ENCODE peak calls at places on chromosomes 3 and 15, in five cellular contexts. O, U, A, V and R are unnamed samples.

GRCh38 chr3:74614133-74614967 is at the start of gene CNTN3:
- DNase-seq in O (peak), U (peak), A (no peak), V (peak), R (no peak)

GRCh38 chr15:95041297-95041696 is 809.9 kb downstream of the MCTP2 start:
- DNase-seq in O (no peak), U (no peak), A (no peak), V (no peak), R (no peak)

GRCh38 chr15:89399390-89400120 is 64.9 kb upstream of the POLG start:
- DNase-seq in O (no peak), U (peak), A (peak), V (no peak), R (peak)

GRCh38 chr3:78906245-78906644 is 861.6 kb downstream of the ROBO1 start:
- DNase-seq in O (no peak), U (no peak), A (no peak), V (no peak), R (no peak)

GRCh38 chr3:27454914-27455313 is 29.3 kb downstream of the SLC4A7 start:
- DNase-seq in O (peak), U (no peak), A (peak), V (no peak), R (peak)

GRCh38 chr3:16462679-16463078 is 50.8 kb downstream of the RFTN1 start:
- DNase-seq in O (no peak), U (no peak), A (no peak), V (no peak), R (no peak)

GRCh38 chr3:44468572-44469520 is 8.6 kb downstream of the ZNF445 start:
- DNase-seq in O (peak), U (peak), A (no peak), V (peak), R (no peak)

GRCh38 chr3:113912551-113913246 is 35.1 kb upstream of the ZDHHC23 start:
- DNase-seq in O (peak), U (peak), A (peak), V (peak), R (peak)

GRCh38 chr15:41773332-41773728 is 954 bp upstream of the MAPKBP1 start:
- DNase-seq in O (no peak), U (no peak), A (peak), V (no peak), R (no peak)

GRCh38 chr15:95887666-95888480 is 442.6 kb upstream of the NR2F2 start:
- DNase-seq in O (no peak), U (no peak), A (no peak), V (peak), R (no peak)

GRCh38 chr15:99618941-99619411 is 53.2 kb downstream of the MEF2A start:
- DNase-seq in O (peak), U (peak), A (no peak), V (peak), R (no peak)

GRCh38 chr15:85597155-85597815 is 197.4 kb downstream of the KLHL25 start:
- DNase-seq in O (no peak), U (no peak), A (no peak), V (no peak), R (no peak)

GRCh38 chr3:12841085-12841969 is at the start of gene RPL32:
- DNase-seq in O (peak), U (peak), A (peak), V (peak), R (peak)

GRCh38 chr3:12840591-12841084 is 727 bp downstream of the RPL32 start:
- DNase-seq in O (no peak), U (no peak), A (peak), V (no peak), R (no peak)

GRCh38 chr3:12842469-12842868 is 1.1 kb upstream of the RPL32 start:
- DNase-seq in O (no peak), U (no peak), A (no peak), V (no peak), R (no peak)

GRCh38 chr3:12838179-12838965 is 3.0 kb downstream of the RPL32 start:
- DNase-seq in O (peak), U (no peak), A (no peak), V (peak), R (no peak)

GRCh38 chr3:12841970-12842328 is 584 bp upstream of the RPL32 start:
- DNase-seq in O (no peak), U (no peak), A (no peak), V (no peak), R (no peak)
- TF ChIP-seq CTCF in O (no peak), U (peak), A (no peak), V (no peak), R (no peak)

DNA sequence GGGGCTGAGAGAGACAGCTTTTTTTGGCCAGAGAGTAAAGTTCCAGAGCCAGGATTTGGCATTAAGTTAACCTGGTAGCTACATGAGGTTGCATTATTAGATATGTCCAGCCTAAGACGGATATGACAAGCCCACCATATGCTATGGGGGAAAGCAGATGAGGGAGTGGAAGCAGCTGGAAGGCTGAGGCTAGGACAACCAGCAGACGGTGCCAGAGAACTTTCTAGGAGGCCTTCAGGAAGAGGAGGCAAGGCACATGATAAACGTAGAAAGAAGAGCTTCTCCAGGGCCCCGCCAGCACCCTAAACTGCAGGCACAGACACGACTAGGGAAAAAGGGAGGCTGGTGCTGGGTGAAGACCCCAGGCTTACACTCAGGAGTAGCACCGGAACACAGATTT is 87.0 kb downstream of the CTNNB1 start:
- DNase-seq in O (no peak), U (no peak), A (no peak), V (no peak), R (no peak)
- TF ChIP-seq CTCF in O (peak), U (peak), A (no peak), V (no peak), R (no peak)

DNA sequence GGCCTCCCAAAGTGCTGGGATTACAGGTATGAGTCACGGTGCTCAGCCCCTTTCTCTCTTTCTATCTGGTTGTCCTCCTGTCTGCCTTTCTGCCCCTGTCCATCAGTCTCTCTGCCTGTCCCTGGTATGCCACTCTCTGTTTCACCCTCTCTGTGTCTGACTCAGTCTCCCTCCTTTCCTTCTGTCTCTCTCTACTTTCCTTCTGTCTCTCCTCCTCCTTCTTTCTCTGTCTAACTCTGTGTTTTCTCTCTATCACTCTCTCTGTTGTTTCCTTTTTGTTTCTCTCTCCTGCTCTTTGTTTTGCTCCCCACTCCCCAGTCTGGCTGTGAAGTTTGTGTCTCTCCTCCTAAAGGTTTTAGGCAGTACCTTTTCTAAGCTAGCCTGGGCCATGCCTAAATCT is 9.1 kb upstream of the STRA6 start:
- DNase-seq in O (no peak), U (no peak), A (no peak), V (no peak), R (no peak)
- TF ChIP-seq CTCF in O (no peak), U (no peak), A (no peak), V (no peak), R (no peak)

DNA sequence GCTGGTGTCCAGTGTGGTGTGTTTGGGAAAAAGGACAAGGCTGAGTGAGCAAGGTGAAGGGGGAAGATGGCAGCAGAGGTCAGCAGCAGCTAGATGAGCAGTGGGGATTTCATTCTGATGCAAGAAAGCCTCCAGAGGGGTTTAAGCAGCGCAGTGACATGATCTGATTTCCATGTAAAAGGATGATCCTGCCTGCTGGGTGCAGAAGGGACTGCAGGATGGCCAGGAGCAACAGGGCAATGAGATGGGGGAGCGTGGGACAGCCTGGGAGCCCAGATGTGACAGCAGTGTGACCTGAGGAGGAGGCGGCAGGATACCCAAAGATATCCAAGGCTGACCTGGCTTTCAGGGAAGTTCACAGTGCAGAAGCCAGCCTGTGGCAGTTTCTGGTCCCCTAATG is 6.1 kb downstream of the WNT7A start:
- DNase-seq in O (no peak), U (peak), A (no peak), V (no peak), R (no peak)
- TF ChIP-seq CTCF in O (no peak), U (peak), A (no peak), V (no peak), R (no peak)

GRCh38 chr3:124923833-124924232 is 10.7 kb downstream of the MUC13 start:
- DNase-seq in O (no peak), U (no peak), A (no peak), V (no peak), R (no peak)
- TF ChIP-seq CTCF in O (peak), U (no peak), A (peak), V (peak), R (no peak)

GRCh38 chr3:37742121-37742520 is 119.6 kb upstream of the CTDSPL start:
- DNase-seq in O (no peak), U (peak), A (no peak), V (no peak), R (no peak)
- TF ChIP-seq CTCF in O (no peak), U (no peak), A (no peak), V (no peak), R (no peak)

DNA sequence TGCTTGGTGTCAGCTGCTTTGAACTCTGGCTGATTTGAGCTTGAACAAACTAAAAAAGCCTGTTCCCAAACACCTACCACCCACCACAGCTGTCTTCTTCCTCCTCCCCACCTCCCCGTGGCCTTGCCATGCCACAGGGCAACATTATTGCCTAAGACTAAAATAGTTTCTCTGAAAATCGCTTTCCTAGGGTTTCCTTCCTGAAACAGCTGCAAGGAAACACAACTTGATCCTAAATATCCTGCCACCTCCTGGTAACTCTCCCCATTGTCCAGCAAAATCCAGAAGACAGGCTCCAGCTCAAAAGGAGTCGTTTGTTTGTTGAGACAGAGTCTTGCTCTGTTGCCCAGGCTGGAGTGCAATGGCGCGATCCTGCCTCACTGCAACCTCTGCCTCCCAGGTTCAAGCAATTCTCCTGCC is 193.9 kb upstream of the TPM1 start:
- DNase-seq in O (peak), U (peak), A (no peak), V (peak), R (no peak)
- TF ChIP-seq CTCF in O (peak), U (no peak), A (no peak), V (no peak), R (no peak)

GRCh38 chr3:11949351-11949750 is 54.8 kb upstream of the SYN2 start:
- DNase-seq in O (no peak), U (no peak), A (no peak), V (no peak), R (no peak)

GRCh38 chr3:11948866-11949265 is 55.3 kb upstream of the SYN2 start:
- DNase-seq in O (no peak), U (no peak), A (no peak), V (no peak), R (no peak)

GRCh38 chr3:11948331-11948730 is 55.9 kb upstream of the SYN2 start:
- DNase-seq in O (no peak), U (no peak), A (no peak), V (no peak), R (no peak)

DNA sequence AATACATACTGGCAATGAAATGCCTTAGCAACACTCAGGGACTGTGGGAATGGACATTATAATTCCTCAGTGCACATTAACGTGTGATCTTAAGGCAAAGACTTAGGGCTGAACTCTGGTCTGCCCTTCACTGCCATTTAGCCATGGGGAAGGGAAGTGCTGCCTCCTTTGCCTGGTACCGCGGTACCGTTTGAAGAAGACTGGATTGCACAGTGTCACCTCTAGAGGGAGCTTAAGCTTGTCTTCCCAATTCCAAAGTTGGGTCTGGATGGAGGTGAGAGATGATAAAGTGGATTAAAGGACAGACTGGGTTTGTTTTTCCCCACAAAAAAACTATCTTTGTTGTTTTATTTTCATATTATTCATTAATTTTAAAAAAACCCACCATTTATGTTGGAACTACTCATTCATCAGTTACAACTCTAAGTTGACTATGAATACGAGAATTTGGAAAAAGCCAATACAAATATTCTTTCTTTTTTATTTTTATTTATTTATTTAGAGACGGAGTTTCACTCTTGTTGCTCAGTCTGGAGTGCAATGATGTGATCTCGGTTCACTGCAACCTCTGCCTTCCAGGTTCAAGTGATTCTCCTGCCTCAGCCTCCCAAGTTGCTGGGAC is 60.0 kb upstream of the SYN2 start:
- DNase-seq in O (peak), U (peak), A (no peak), V (no peak), R (no peak)
- TF ChIP-seq CTCF in O (peak), U (peak), A (peak), V (peak), R (peak)

DNA sequence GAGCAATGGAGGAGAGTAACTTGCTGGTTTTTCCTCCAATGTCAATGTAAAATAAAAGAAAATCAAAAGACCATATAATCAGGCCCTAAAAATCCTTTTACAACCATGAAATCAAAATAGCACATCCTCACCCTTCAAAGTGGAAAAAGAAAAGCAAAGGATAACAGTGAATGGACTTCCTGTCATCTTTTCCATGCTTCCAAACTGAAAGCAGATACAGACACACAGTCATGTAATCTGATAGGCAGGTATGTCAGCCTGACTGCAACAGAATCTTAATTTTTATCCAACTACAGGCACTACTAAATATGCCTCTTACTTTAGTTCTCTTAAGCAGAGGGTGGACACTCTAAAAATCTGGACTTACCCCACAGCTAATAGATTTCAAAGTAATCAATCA is 27.8 kb upstream of the IGDCC4 start:
- DNase-seq in O (no peak), U (no peak), A (no peak), V (no peak), R (no peak)
- TF ChIP-seq CTCF in O (no peak), U (no peak), A (no peak), V (no peak), R (no peak)

GRCh38 chr3:134299185-134299887 is 48.7 kb upstream of the RYK start:
- DNase-seq in O (peak), U (peak), A (no peak), V (no peak), R (no peak)
- TF ChIP-seq CTCF in O (peak), U (peak), A (no peak), V (peak), R (peak)